ENCODE peak calls at places on chromosome 20, in four cellular contexts. T is tibial artery, R is astrocyte of the cerebellum, P is RWPE1. L is an unnamed sample.

GRCh38 chr20:19289451-19289850 is 77.0 kb downstream of the SLC24A3 start:
- DNase-seq in T (no peak), R (no peak), P (no peak), L (no peak)

GRCh38 chr20:2052741-2053140 is 48.9 kb upstream of the STK35 start:
- DNase-seq in T (no peak), R (no peak), P (no peak), L (no peak)

GRCh38 chr20:2585811-2586210 is 49.4 kb downstream of the TMC2 start:
- DNase-seq in T (no peak), R (peak; percentile 64), P (peak; percentile 45), L (no peak)

GRCh38 chr20:25273046-25273445 is 25.2 kb downstream of the PYGB start:
- DNase-seq in T (peak; percentile 10), R (no peak), P (no peak), L (no peak)

GRCh38 chr20:11716239-11716944 is 201.3 kb upstream of the BTBD3 start:
- DNase-seq in T (no peak), R (peak; percentile 97), P (peak; percentile 16), L (peak; percentile 8)

GRCh38 chr20:61627791-61628415 is 375.8 kb downstream of the CDH4 start:
- DNase-seq in T (no peak), R (no peak), P (no peak), L (no peak)

GRCh38 chr20:57714409-57715267 is 4.8 kb upstream of the PMEPA1 start:
- DNase-seq in T (no peak), R (peak; percentile 22), P (peak; percentile 92), L (peak; percentile 18)

GRCh38 chr20:52048365-52048764 is 143.2 kb downstream of the ZFP64 start:
- DNase-seq in T (no peak), R (no peak), P (no peak), L (no peak)

GRCh38 chr20:62236997-62237771 is 1.1 kb upstream of the OSBPL2 start:
- DNase-seq in T (no peak), R (no peak), P (no peak), L (no peak)

GRCh38 chr20:54219751-54220426 is 12.0 kb downstream of the PFDN4 start:
- DNase-seq in T (no peak), R (peak; percentile 38), P (peak; percentile 70), L (no peak)

GRCh38 chr20:2397595-2398145 is 17.0 kb downstream of the TGM6 start:
- DNase-seq in T (no peak), R (no peak), P (no peak), L (no peak)

GRCh38 chr20:33977535-33977934 is 16.2 kb upstream of the RALY start:
- DNase-seq in T (no peak), R (no peak), P (no peak), L (no peak)

GRCh38 chr20:37914672-37915433 is 11.9 kb downstream of the VSTM2L start:
- DNase-seq in T (no peak), R (no peak), P (no peak), L (no peak)
- TF ChIP-seq CTCF in T (no peak), R (no peak), P (no peak), L (no peak)

DNA sequence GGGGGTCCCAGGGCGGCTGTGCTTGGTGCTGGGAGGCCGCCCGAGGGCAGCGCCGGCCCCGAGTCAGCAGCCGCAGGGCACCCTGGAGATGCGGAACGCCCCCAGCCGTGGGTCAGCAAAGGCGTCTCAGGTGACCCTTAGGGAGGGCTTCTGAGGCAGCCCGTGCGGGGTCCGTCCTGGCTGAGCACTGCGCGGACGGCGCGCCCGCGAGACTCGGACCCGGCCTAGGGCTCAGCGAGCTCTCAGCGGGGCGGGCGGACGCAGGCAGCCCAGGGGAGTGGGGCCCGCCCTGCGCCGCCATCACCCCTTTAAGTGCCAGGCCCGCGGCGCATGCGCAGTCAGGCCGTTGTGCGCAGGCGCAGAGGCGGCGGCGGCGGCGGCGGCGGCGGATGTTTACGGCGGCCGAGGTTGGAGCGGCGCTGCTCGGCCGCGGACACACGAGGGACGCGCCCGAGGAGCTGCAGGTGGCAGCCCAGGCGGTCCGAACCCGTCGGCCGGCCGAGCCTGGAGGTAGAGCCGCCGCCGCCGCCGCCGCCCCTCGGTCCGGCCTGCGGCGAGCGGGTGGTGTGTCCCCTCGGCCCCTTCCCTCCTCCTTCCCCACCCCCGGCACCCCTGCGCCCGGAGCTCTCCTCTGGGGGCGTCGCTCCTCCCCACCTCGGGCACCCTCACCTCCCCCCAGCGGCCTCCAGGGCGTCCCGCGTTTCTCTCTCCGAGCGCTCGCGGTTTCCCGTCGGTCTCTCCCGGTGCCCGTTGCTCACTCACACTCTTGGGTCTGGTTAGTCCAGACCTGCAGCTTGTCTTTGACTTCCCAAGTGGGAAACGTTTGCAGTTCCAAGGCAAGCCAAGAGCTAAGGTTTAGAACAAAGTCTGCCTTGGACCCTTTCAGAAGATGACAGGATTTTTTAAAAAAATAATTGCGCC is at the start of gene PCMTD2:
- DNase-seq in T (peak; percentile 75), R (peak; percentile 15), P (peak; percentile 99), L (peak; percentile 49)
- TF ChIP-seq CTCF in T (no peak), R (no peak), P (no peak), L (no peak)

GRCh38 chr20:50223321-50223995 is 32.8 kb downstream of the CEBPB start:
- DNase-seq in T (no peak), R (no peak), P (no peak), L (no peak)

GRCh38 chr20:50224052-50224451 is 33.4 kb downstream of the CEBPB start:
- DNase-seq in T (no peak), R (no peak), P (no peak), L (no peak)

GRCh38 chr20:50226093-50226974 is 35.7 kb downstream of the CEBPB start:
- DNase-seq in T (peak; percentile 78), R (no peak), P (no peak), L (peak; percentile 39)

GRCh38 chr20:50222568-50223320 is 32.1 kb downstream of the CEBPB start:
- DNase-seq in T (no peak), R (no peak), P (no peak), L (no peak)

DNA sequence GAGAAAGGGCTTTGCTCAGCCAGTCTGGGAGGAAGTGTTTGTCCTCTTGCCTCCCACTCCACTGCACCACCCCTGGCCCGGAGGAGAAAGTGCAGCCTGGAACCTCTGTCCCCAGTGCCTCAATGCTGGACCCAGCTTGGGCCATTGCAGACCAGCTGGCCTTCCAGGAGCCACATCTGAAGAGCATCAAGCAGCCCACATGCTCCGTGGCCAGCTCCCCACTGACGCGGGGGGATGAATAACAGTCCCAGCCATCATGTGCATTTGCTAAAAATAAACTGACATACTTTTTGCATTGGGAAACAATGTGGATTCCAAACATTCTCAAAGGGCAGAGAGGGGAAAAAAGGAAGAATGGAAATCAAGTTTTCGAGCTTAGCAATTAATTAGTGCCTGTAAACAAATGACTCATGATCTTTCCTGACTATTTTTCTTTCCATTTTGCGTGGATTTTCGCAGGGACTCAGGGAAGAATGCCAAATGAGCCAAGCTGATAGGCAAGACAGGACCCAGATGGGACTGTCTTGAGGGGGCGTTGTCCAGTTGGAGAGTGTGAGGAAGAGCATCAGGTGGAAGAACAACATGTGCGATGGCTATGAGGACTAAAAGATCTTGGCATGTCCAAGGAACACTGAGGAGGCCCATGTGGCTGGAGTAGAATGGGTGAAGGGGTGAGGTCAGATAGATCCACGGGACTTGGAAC is 34.1 kb downstream of the CEBPB start:
- DNase-seq in T (peak; percentile 92), R (peak; percentile 74), P (no peak), L (peak; percentile 96)
- TF ChIP-seq CTCF in T (peak; percentile 49), R (peak; percentile 44), P (no peak), L (peak; percentile 35)

DNA sequence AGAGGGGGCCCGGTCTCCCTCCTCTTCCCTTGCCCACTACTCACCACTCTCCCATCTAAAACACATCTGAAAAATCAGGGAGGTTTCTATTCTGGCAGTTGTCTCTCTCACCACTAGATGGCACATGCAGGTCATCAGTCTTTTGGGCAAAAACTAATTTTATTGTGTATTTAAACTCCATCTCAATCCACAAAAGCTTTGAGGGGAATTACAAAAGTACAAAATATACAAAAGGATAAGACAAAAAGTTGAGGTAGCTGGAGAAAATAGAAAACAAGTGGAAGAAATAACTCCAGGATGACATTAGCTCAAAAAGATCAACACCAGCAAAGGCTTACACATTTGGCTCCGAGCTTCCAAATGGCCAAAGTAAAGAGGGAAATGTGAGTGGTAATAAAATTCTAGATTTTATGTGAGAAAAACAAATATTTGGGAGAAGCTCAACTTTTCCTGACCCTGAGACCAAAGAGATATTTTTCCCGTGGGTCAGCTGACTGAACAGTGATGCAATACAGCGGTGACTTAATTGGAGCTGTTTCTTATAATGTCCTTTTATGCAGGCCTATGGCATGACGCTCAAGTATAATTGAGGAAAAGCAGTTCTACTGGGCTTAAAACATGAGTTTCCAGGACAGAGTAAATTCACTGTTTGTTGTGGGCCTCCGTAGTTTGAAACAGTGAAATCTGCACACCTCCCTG is 79.8 kb upstream of the CHD6 start:
- DNase-seq in T (no peak), R (peak; percentile 6), P (peak; percentile 51), L (no peak)
- TF ChIP-seq CTCF in T (peak; percentile 49), R (peak; percentile 92), P (peak; percentile 99), L (peak; percentile 87)

DNA sequence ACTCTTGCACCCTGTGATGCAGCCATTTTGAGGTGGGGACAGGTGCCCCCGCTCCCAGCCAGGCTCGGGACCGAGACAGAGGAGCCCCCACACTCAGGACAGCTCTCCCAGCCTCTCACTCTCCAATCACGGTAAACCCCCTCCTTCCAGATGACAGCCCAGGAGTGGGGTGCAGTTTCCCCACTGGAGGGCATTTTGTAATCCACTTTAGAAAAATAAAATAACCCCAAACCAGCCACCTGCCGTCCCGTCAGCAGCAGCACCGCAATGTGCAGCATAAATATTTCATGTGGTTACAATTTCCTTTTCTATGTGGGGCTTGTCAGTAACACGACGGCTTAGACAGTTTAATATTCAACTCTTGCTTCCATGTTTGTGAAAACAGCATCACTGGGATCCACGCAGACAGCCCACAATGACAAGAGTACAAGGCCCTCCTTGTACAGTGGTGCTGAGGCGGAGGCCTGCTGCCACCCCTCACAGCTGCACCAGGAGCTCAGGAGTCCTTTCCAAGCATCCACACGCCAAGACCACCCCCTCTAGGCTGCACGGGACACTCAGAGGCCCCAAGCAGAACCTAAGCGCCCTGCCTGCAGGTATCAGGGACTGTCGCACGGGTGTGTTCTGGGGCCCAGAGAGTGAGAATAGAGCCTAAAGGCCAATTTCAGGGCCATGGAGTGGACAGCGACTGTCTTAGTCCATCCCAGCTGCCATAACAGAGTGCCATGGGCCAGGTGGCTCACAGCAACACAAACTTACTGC is 116.7 kb downstream of the JPH2 start:
- DNase-seq in T (peak; percentile 2), R (no peak), P (no peak), L (no peak)
- TF ChIP-seq CTCF in T (no peak), R (no peak), P (no peak), L (no peak)

L was measured in AG09319.